ENCODE peak calls at places on chromosomes 11 and 22, in nine cellular contexts. One of them, this sample, is unnamed.
A peak's percentile ranks its signal among the peaks of the same experiment; 100 is the strongest.

GRCh38 chr11:111983187-111983986 is 41.8 kb upstream of the DLAT start:
- DNase-seq in effector memory CD4-positive, alpha-beta T cell: no peak
- DNase-seq in CD4-positive, alpha-beta T cell: no peak
- DNase-seq in sigmoid colon: no peak
- DNase-seq in psoas muscle: no peak
- DNase-seq in foreskin keratinocyte: no peak
- DNase-seq in CD8-positive, alpha-beta memory T cell: no peak
- DNase-seq in heart left ventricle: no peak
- DNase-seq in CD4-positive, CD25-positive, alpha-beta regulatory T cell: no peak
- DNase-seq in this sample: peak; percentile 43

GRCh38 chr22:38728899-38729796 is 23.4 kb downstream of the GTPBP1 start:
- DNase-seq in effector memory CD4-positive, alpha-beta T cell: no peak
- DNase-seq in CD4-positive, alpha-beta T cell: no peak
- DNase-seq in sigmoid colon: no peak
- DNase-seq in psoas muscle: no peak
- DNase-seq in foreskin keratinocyte: no peak
- DNase-seq in CD8-positive, alpha-beta memory T cell: no peak
- DNase-seq in heart left ventricle: no peak
- DNase-seq in CD4-positive, CD25-positive, alpha-beta regulatory T cell: no peak
- DNase-seq in this sample: no peak

GRCh38 chr22:46611189-46611588 is 9.0 kb upstream of the GRAMD4 start:
- DNase-seq in effector memory CD4-positive, alpha-beta T cell: no peak
- DNase-seq in CD4-positive, alpha-beta T cell: no peak
- DNase-seq in sigmoid colon: no peak
- DNase-seq in psoas muscle: no peak
- DNase-seq in foreskin keratinocyte: no peak
- DNase-seq in CD8-positive, alpha-beta memory T cell: no peak
- DNase-seq in heart left ventricle: no peak
- DNase-seq in CD4-positive, CD25-positive, alpha-beta regulatory T cell: no peak
- DNase-seq in this sample: no peak

GRCh38 chr22:19745155-19746133 is 15.1 kb upstream of the TBX1 start:
- DNase-seq in effector memory CD4-positive, alpha-beta T cell: no peak
- DNase-seq in CD4-positive, alpha-beta T cell: no peak
- DNase-seq in sigmoid colon: no peak
- DNase-seq in psoas muscle: peak; percentile 91
- DNase-seq in foreskin keratinocyte: no peak
- DNase-seq in CD8-positive, alpha-beta memory T cell: no peak
- DNase-seq in heart left ventricle: peak; percentile 76
- DNase-seq in CD4-positive, CD25-positive, alpha-beta regulatory T cell: no peak
- DNase-seq in this sample: no peak

GRCh38 chr11:101880208-101880607 is 34.6 kb upstream of the CEP126 start:
- DNase-seq in effector memory CD4-positive, alpha-beta T cell: no peak
- DNase-seq in CD4-positive, alpha-beta T cell: no peak
- DNase-seq in sigmoid colon: no peak
- DNase-seq in psoas muscle: no peak
- DNase-seq in foreskin keratinocyte: no peak
- DNase-seq in CD8-positive, alpha-beta memory T cell: no peak
- DNase-seq in heart left ventricle: no peak
- DNase-seq in CD4-positive, CD25-positive, alpha-beta regulatory T cell: no peak
- DNase-seq in this sample: no peak

GRCh38 chr11:111047376-111047775 is 198.1 kb upstream of the POU2AF2 start:
- DNase-seq in effector memory CD4-positive, alpha-beta T cell: no peak
- DNase-seq in CD4-positive, alpha-beta T cell: no peak
- DNase-seq in sigmoid colon: no peak
- DNase-seq in psoas muscle: no peak
- DNase-seq in foreskin keratinocyte: no peak
- DNase-seq in CD8-positive, alpha-beta memory T cell: no peak
- DNase-seq in heart left ventricle: no peak
- DNase-seq in CD4-positive, CD25-positive, alpha-beta regulatory T cell: no peak
- DNase-seq in this sample: no peak

GRCh38 chr11:1120532-1121342 is 37.0 kb upstream of the MUC5AC start:
- DNase-seq in effector memory CD4-positive, alpha-beta T cell: no peak
- DNase-seq in CD4-positive, alpha-beta T cell: no peak
- DNase-seq in sigmoid colon: peak; percentile 47
- DNase-seq in psoas muscle: peak; percentile 8
- DNase-seq in foreskin keratinocyte: no peak
- DNase-seq in CD8-positive, alpha-beta memory T cell: peak; percentile 39
- DNase-seq in heart left ventricle: no peak
- DNase-seq in CD4-positive, CD25-positive, alpha-beta regulatory T cell: no peak
- DNase-seq in this sample: no peak

GRCh38 chr11:39992550-39992949 is 1466.9 kb downstream of the LRRC4C start:
- DNase-seq in effector memory CD4-positive, alpha-beta T cell: no peak
- DNase-seq in CD4-positive, alpha-beta T cell: no peak
- DNase-seq in sigmoid colon: no peak
- DNase-seq in psoas muscle: no peak
- DNase-seq in foreskin keratinocyte: no peak
- DNase-seq in CD8-positive, alpha-beta memory T cell: no peak
- DNase-seq in heart left ventricle: no peak
- DNase-seq in CD4-positive, CD25-positive, alpha-beta regulatory T cell: no peak
- DNase-seq in this sample: no peak

GRCh38 chr11:87819141-87819540 is 356.1 kb downstream of the RAB38 start:
- DNase-seq in effector memory CD4-positive, alpha-beta T cell: no peak
- DNase-seq in CD4-positive, alpha-beta T cell: no peak
- DNase-seq in sigmoid colon: no peak
- DNase-seq in psoas muscle: no peak
- DNase-seq in foreskin keratinocyte: no peak
- DNase-seq in CD8-positive, alpha-beta memory T cell: no peak
- DNase-seq in heart left ventricle: no peak
- DNase-seq in CD4-positive, CD25-positive, alpha-beta regulatory T cell: no peak
- DNase-seq in this sample: no peak

GRCh38 chr11:129702410-129703390 is 112.9 kb upstream of the TMEM45B start:
- DNase-seq in effector memory CD4-positive, alpha-beta T cell: no peak
- DNase-seq in CD4-positive, alpha-beta T cell: no peak
- DNase-seq in sigmoid colon: no peak
- DNase-seq in psoas muscle: no peak
- DNase-seq in foreskin keratinocyte: peak; percentile 38
- DNase-seq in CD8-positive, alpha-beta memory T cell: no peak
- DNase-seq in heart left ventricle: no peak
- DNase-seq in CD4-positive, CD25-positive, alpha-beta regulatory T cell: no peak
- DNase-seq in this sample: no peak

GRCh38 chr11:135062994-135063393 is 651.0 kb upstream of the B3GAT1 start:
- DNase-seq in effector memory CD4-positive, alpha-beta T cell: no peak
- DNase-seq in CD4-positive, alpha-beta T cell: no peak
- DNase-seq in sigmoid colon: no peak
- DNase-seq in psoas muscle: no peak
- DNase-seq in foreskin keratinocyte: no peak
- DNase-seq in CD8-positive, alpha-beta memory T cell: no peak
- DNase-seq in heart left ventricle: no peak
- DNase-seq in CD4-positive, CD25-positive, alpha-beta regulatory T cell: no peak
- DNase-seq in this sample: no peak

GRCh38 chr11:71530602-71531001 is 3.5 kb downstream of the KRTAP5-7 start:
- DNase-seq in effector memory CD4-positive, alpha-beta T cell: no peak
- DNase-seq in CD4-positive, alpha-beta T cell: no peak
- DNase-seq in sigmoid colon: no peak
- DNase-seq in psoas muscle: no peak
- DNase-seq in foreskin keratinocyte: no peak
- DNase-seq in CD8-positive, alpha-beta memory T cell: no peak
- DNase-seq in heart left ventricle: no peak
- DNase-seq in CD4-positive, CD25-positive, alpha-beta regulatory T cell: no peak
- DNase-seq in this sample: no peak

GRCh38 chr22:24107668-24108067 is 73.6 kb upstream of the SUSD2 start:
- DNase-seq in effector memory CD4-positive, alpha-beta T cell: no peak
- DNase-seq in CD4-positive, alpha-beta T cell: no peak
- DNase-seq in sigmoid colon: peak; percentile 97
- DNase-seq in psoas muscle: peak; percentile 89
- DNase-seq in foreskin keratinocyte: peak; percentile 19
- DNase-seq in CD8-positive, alpha-beta memory T cell: no peak
- DNase-seq in heart left ventricle: peak; percentile 83
- DNase-seq in CD4-positive, CD25-positive, alpha-beta regulatory T cell: no peak
- DNase-seq in this sample: peak; percentile 20

GRCh38 chr11:108754901-108755625 is 90.2 kb downstream of the DDX10 start:
- DNase-seq in effector memory CD4-positive, alpha-beta T cell: no peak
- DNase-seq in CD4-positive, alpha-beta T cell: no peak
- DNase-seq in sigmoid colon: peak; percentile 65
- DNase-seq in psoas muscle: no peak
- DNase-seq in foreskin keratinocyte: no peak
- DNase-seq in CD8-positive, alpha-beta memory T cell: no peak
- DNase-seq in heart left ventricle: no peak
- DNase-seq in CD4-positive, CD25-positive, alpha-beta regulatory T cell: no peak
- DNase-seq in this sample: no peak

GRCh38 chr22:26323013-26323412 is 106.0 kb upstream of the ASPHD2 start:
- DNase-seq in effector memory CD4-positive, alpha-beta T cell: no peak
- DNase-seq in CD4-positive, alpha-beta T cell: no peak
- DNase-seq in sigmoid colon: no peak
- DNase-seq in psoas muscle: no peak
- DNase-seq in foreskin keratinocyte: no peak
- DNase-seq in CD8-positive, alpha-beta memory T cell: no peak
- DNase-seq in heart left ventricle: no peak
- DNase-seq in CD4-positive, CD25-positive, alpha-beta regulatory T cell: no peak
- DNase-seq in this sample: no peak

GRCh38 chr11:102269927-102270326 is 47.4 kb upstream of the BIRC3 start:
- DNase-seq in effector memory CD4-positive, alpha-beta T cell: no peak
- DNase-seq in CD4-positive, alpha-beta T cell: no peak
- DNase-seq in sigmoid colon: no peak
- DNase-seq in psoas muscle: no peak
- DNase-seq in foreskin keratinocyte: peak; percentile 99
- DNase-seq in CD8-positive, alpha-beta memory T cell: no peak
- DNase-seq in heart left ventricle: no peak
- DNase-seq in CD4-positive, CD25-positive, alpha-beta regulatory T cell: no peak
- DNase-seq in this sample: no peak

GRCh38 chr22:34429314-34429713 is 509.0 kb upstream of the LARGE1 start:
- DNase-seq in effector memory CD4-positive, alpha-beta T cell: no peak
- DNase-seq in CD4-positive, alpha-beta T cell: no peak
- DNase-seq in sigmoid colon: no peak
- DNase-seq in psoas muscle: no peak
- DNase-seq in foreskin keratinocyte: peak; percentile 84
- DNase-seq in CD8-positive, alpha-beta memory T cell: no peak
- DNase-seq in heart left ventricle: no peak
- DNase-seq in CD4-positive, CD25-positive, alpha-beta regulatory T cell: no peak
- DNase-seq in this sample: no peak

GRCh38 chr11:113163291-113164030 is 150.9 kb upstream of the TTC12 start:
- DNase-seq in effector memory CD4-positive, alpha-beta T cell: no peak
- DNase-seq in CD4-positive, alpha-beta T cell: no peak
- DNase-seq in sigmoid colon: no peak
- DNase-seq in psoas muscle: no peak
- DNase-seq in foreskin keratinocyte: no peak
- DNase-seq in CD8-positive, alpha-beta memory T cell: no peak
- DNase-seq in heart left ventricle: no peak
- DNase-seq in CD4-positive, CD25-positive, alpha-beta regulatory T cell: no peak
- DNase-seq in this sample: peak; percentile 17

GRCh38 chr11:130087294-130087926 is 17.7 kb downstream of the APLP2 start:
- DNase-seq in effector memory CD4-positive, alpha-beta T cell: no peak
- DNase-seq in CD4-positive, alpha-beta T cell: no peak
- DNase-seq in sigmoid colon: no peak
- DNase-seq in psoas muscle: no peak
- DNase-seq in foreskin keratinocyte: no peak
- DNase-seq in CD8-positive, alpha-beta memory T cell: no peak
- DNase-seq in heart left ventricle: no peak
- DNase-seq in CD4-positive, CD25-positive, alpha-beta regulatory T cell: no peak
- DNase-seq in this sample: no peak

GRCh38 chr11:134560566-134561347 is 148.7 kb upstream of the B3GAT1 start:
- DNase-seq in effector memory CD4-positive, alpha-beta T cell: no peak
- DNase-seq in CD4-positive, alpha-beta T cell: no peak
- DNase-seq in sigmoid colon: peak; percentile 29
- DNase-seq in psoas muscle: no peak
- DNase-seq in foreskin keratinocyte: no peak
- DNase-seq in CD8-positive, alpha-beta memory T cell: no peak
- DNase-seq in heart left ventricle: no peak
- DNase-seq in CD4-positive, CD25-positive, alpha-beta regulatory T cell: no peak
- DNase-seq in this sample: no peak

GRCh38 chr11:9302448-9302847 is 11.9 kb downstream of the TMEM41B start:
- DNase-seq in effector memory CD4-positive, alpha-beta T cell: no peak
- DNase-seq in CD4-positive, alpha-beta T cell: no peak
- DNase-seq in sigmoid colon: no peak
- DNase-seq in psoas muscle: no peak
- DNase-seq in foreskin keratinocyte: no peak
- DNase-seq in CD8-positive, alpha-beta memory T cell: no peak
- DNase-seq in heart left ventricle: no peak
- DNase-seq in CD4-positive, CD25-positive, alpha-beta regulatory T cell: no peak
- DNase-seq in this sample: no peak

GRCh38 chr11:116536416-116536815 is 236.4 kb downstream of the BUD13 start:
- DNase-seq in effector memory CD4-positive, alpha-beta T cell: no peak
- DNase-seq in CD4-positive, alpha-beta T cell: no peak
- DNase-seq in sigmoid colon: peak; percentile 12
- DNase-seq in psoas muscle: no peak
- DNase-seq in foreskin keratinocyte: no peak
- DNase-seq in CD8-positive, alpha-beta memory T cell: no peak
- DNase-seq in heart left ventricle: no peak
- DNase-seq in CD4-positive, CD25-positive, alpha-beta regulatory T cell: no peak
- DNase-seq in this sample: no peak
- H3K27ac ChIP-seq in effector memory CD4-positive, alpha-beta T cell: no peak overlapping the region
- H3K27ac ChIP-seq in CD4-positive, alpha-beta T cell: no peak overlapping the region
- H3K27ac ChIP-seq in sigmoid colon: no peak overlapping the region
- H3K27ac ChIP-seq in psoas muscle: no peak overlapping the region
- H3K27ac ChIP-seq in foreskin keratinocyte: no peak overlapping the region
- H3K27ac ChIP-seq in CD8-positive, alpha-beta memory T cell: no peak overlapping the region
- H3K27ac ChIP-seq in heart left ventricle: no peak overlapping the region
- H3K27ac ChIP-seq in CD4-positive, CD25-positive, alpha-beta regulatory T cell: no peak overlapping the region
- H3K27ac ChIP-seq in this sample: no peak overlapping the region

GRCh38 chr11:2395211-2395730 is 5.3 kb upstream of the TSSC4 start:
- DNase-seq in effector memory CD4-positive, alpha-beta T cell: no peak
- DNase-seq in CD4-positive, alpha-beta T cell: no peak
- DNase-seq in sigmoid colon: no peak
- DNase-seq in psoas muscle: no peak
- DNase-seq in foreskin keratinocyte: no peak
- DNase-seq in CD8-positive, alpha-beta memory T cell: no peak
- DNase-seq in heart left ventricle: no peak
- DNase-seq in CD4-positive, CD25-positive, alpha-beta regulatory T cell: no peak
- DNase-seq in this sample: no peak
- H3K27ac ChIP-seq in effector memory CD4-positive, alpha-beta T cell: no peak overlapping the region
- H3K27ac ChIP-seq in CD4-positive, alpha-beta T cell: no peak overlapping the region
- H3K27ac ChIP-seq in sigmoid colon: peak overlapping the region; percentile 100
- H3K27ac ChIP-seq in psoas muscle: no peak overlapping the region
- H3K27ac ChIP-seq in foreskin keratinocyte: no peak overlapping the region
- H3K27ac ChIP-seq in CD8-positive, alpha-beta memory T cell: no peak overlapping the region
- H3K27ac ChIP-seq in heart left ventricle: no peak overlapping the region
- H3K27ac ChIP-seq in CD4-positive, CD25-positive, alpha-beta regulatory T cell: no peak overlapping the region
- H3K27ac ChIP-seq in this sample: no peak overlapping the region

GRCh38 chr11:12046636-12047236 is 38.3 kb upstream of the DKK3 start:
- DNase-seq in effector memory CD4-positive, alpha-beta T cell: no peak
- DNase-seq in CD4-positive, alpha-beta T cell: no peak
- DNase-seq in sigmoid colon: no peak
- DNase-seq in psoas muscle: no peak
- DNase-seq in foreskin keratinocyte: no peak
- DNase-seq in CD8-positive, alpha-beta memory T cell: no peak
- DNase-seq in heart left ventricle: no peak
- DNase-seq in CD4-positive, CD25-positive, alpha-beta regulatory T cell: no peak
- DNase-seq in this sample: no peak
- H3K27ac ChIP-seq in effector memory CD4-positive, alpha-beta T cell: no peak overlapping the region
- H3K27ac ChIP-seq in CD4-positive, alpha-beta T cell: no peak overlapping the region
- H3K27ac ChIP-seq in sigmoid colon: no peak overlapping the region
- H3K27ac ChIP-seq in psoas muscle: no peak overlapping the region
- H3K27ac ChIP-seq in foreskin keratinocyte: no peak overlapping the region
- H3K27ac ChIP-seq in CD8-positive, alpha-beta memory T cell: no peak overlapping the region
- H3K27ac ChIP-seq in heart left ventricle: no peak overlapping the region
- H3K27ac ChIP-seq in CD4-positive, CD25-positive, alpha-beta regulatory T cell: no peak overlapping the region
- H3K27ac ChIP-seq in this sample: no peak overlapping the region

DNA sequence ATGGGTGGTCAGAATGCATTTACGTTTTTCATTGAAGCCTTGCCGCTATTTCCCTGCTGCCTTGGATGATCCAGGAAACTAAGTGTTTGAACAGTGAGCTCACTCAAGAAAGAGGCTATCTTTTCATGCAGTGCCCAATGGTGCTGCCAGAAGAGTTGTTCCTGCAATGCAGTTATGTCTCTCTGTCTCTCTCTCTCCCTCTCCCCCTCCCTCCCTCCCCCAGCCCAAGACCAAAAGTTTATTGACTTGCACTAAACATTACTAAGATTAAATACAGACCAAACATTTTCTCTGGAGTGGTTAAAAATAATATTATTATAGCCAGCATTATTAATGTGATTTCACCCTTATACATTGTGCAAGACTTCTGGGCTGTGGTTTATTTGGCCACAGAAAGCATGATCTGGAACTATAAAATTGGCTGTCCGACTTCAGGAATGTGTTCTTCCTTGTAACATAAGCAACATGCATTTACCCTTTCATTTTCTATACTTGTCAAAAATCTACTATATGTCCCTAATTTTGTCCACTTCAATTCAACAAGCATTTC is 6.6 kb upstream of the FUT4 start:
- DNase-seq in effector memory CD4-positive, alpha-beta T cell: no peak
- DNase-seq in CD4-positive, alpha-beta T cell: no peak
- DNase-seq in sigmoid colon: no peak
- DNase-seq in psoas muscle: no peak
- DNase-seq in foreskin keratinocyte: no peak
- DNase-seq in CD8-positive, alpha-beta memory T cell: no peak
- DNase-seq in heart left ventricle: no peak
- DNase-seq in CD4-positive, CD25-positive, alpha-beta regulatory T cell: no peak
- DNase-seq in this sample: no peak
- H3K27ac ChIP-seq in effector memory CD4-positive, alpha-beta T cell: no peak overlapping the region
- H3K27ac ChIP-seq in CD4-positive, alpha-beta T cell: no peak overlapping the region
- H3K27ac ChIP-seq in sigmoid colon: no peak overlapping the region
- H3K27ac ChIP-seq in psoas muscle: no peak overlapping the region
- H3K27ac ChIP-seq in foreskin keratinocyte: no peak overlapping the region
- H3K27ac ChIP-seq in CD8-positive, alpha-beta memory T cell: no peak overlapping the region
- H3K27ac ChIP-seq in heart left ventricle: no peak overlapping the region
- H3K27ac ChIP-seq in CD4-positive, CD25-positive, alpha-beta regulatory T cell: no peak overlapping the region
- H3K27ac ChIP-seq in this sample: no peak overlapping the region

This sample was measured in caudate nucleus.